ENCODE peak calls at places on chromosomes 2 and 18, in four cellular contexts. One of them, this sample, is unnamed.

GRCh38 chr2:201257381-201257940 is 2.9 kb upstream of the CASP8 start:
- DNase-seq in pons: peak
- DNase-seq in glomerular endothelial cell: no peak
- DNase-seq in NCI-H2171: no peak
- DNase-seq in this sample: no peak

GRCh38 chr18:68060871-68061270 is 544.4 kb upstream of the DSEL start:
- DNase-seq in pons: no peak
- DNase-seq in NCI-H2171: no peak
- DNase-seq in glomerular endothelial cell: no peak
- DNase-seq in this sample: no peak

GRCh38 chr2:48479923-48480322 is 50.0 kb upstream of the STON1 start:
- DNase-seq in NCI-H2171: peak
- DNase-seq in pons: no peak
- DNase-seq in glomerular endothelial cell: no peak
- DNase-seq in this sample: no peak

GRCh38 chr2:36861896-36862295 is 104.4 kb downstream of the STRN start:
- DNase-seq in glomerular endothelial cell: no peak
- DNase-seq in NCI-H2171: no peak
- DNase-seq in pons: no peak
- DNase-seq in this sample: no peak

GRCh38 chr2:15177103-15177502 is 384.0 kb downstream of the NBAS start:
- DNase-seq in glomerular endothelial cell: no peak
- DNase-seq in NCI-H2171: no peak
- DNase-seq in pons: no peak
- DNase-seq in this sample: no peak

GRCh38 chr2:15650616-15651366 is 59.1 kb downstream of the DDX1 start:
- DNase-seq in NCI-H2171: no peak
- DNase-seq in pons: no peak
- DNase-seq in glomerular endothelial cell: no peak
- DNase-seq in this sample: no peak

GRCh38 chr2:159605441-159606178 is 10.7 kb downstream of the BAZ2B start:
- DNase-seq in glomerular endothelial cell: no peak
- DNase-seq in pons: no peak
- DNase-seq in NCI-H2171: no peak
- DNase-seq in this sample: no peak

GRCh38 chr2:149767516-149767974 is 180.0 kb upstream of the MMADHC start:
- DNase-seq in NCI-H2171: peak
- DNase-seq in glomerular endothelial cell: no peak
- DNase-seq in pons: peak
- DNase-seq in this sample: no peak

GRCh38 chr2:121075641-121076500 is 209.1 kb downstream of the TFCP2L1 start:
- DNase-seq in pons: peak
- DNase-seq in glomerular endothelial cell: no peak
- DNase-seq in NCI-H2171: peak
- DNase-seq in this sample: no peak

GRCh38 chr2:96869824-96870630 is at the start of gene SEMA4C:
- DNase-seq in glomerular endothelial cell: no peak
- DNase-seq in NCI-H2171: no peak
- DNase-seq in pons: peak
- DNase-seq in this sample: no peak

GRCh38 chr2:174765576-174765975 is 1.3 kb upstream of the CHRNA1 start:
- DNase-seq in pons: no peak
- DNase-seq in NCI-H2171: no peak
- DNase-seq in glomerular endothelial cell: no peak
- DNase-seq in this sample: no peak

GRCh38 chr2:233033672-233034071 is 1.2 kb downstream of the NEU2 start:
- DNase-seq in glomerular endothelial cell: no peak
- DNase-seq in pons: no peak
- DNase-seq in NCI-H2171: no peak
- DNase-seq in this sample: no peak

GRCh38 chr2:40101076-40101688 is 322.1 kb upstream of the THUMPD2 start:
- DNase-seq in pons: no peak
- DNase-seq in NCI-H2171: no peak
- DNase-seq in glomerular endothelial cell: no peak
- DNase-seq in this sample: no peak

GRCh38 chr18:74898965-74899364 is 301.3 kb downstream of the ZNF407 start:
- DNase-seq in glomerular endothelial cell: no peak
- DNase-seq in pons: peak
- DNase-seq in NCI-H2171: no peak
- DNase-seq in this sample: no peak